ENCODE peak calls at places on chromosomes 2 and 18, in ten cellular contexts. F is CD8-positive, alpha-beta T cell; Q is PC-3; H is PC-9; T is IMR-90; K is foreskin keratinocyte; P is HepG2; D is breast epithelium; M is right cardiac atrium; L is CD4-positive, CD25-positive, alpha-beta regulatory T cell. V is an unnamed sample.

GRCh38 chr2:231604101-231604684 is 11.5 kb downstream of the TEX44 start:
- DNase-seq in F (no peak), Q (no peak), H (no peak), T (no peak), K (peak; percentile 17), P (peak; percentile 36), D (peak; percentile 65), M (peak; percentile 64), L (no peak), V (no peak)

GRCh38 chr2:173720310-173720709 is 244.9 kb downstream of the SP3 start:
- DNase-seq in F (no peak), Q (peak; percentile 13), H (no peak), T (peak; percentile 60), K (peak; percentile 33), P (no peak), D (no peak), M (peak; percentile 21), L (no peak), V (no peak)

GRCh38 chr2:136067465-136067864 is 50.5 kb downstream of the CXCR4 start:
- DNase-seq in F (no peak), Q (no peak), H (no peak), T (no peak), K (peak; percentile 17), P (no peak), D (no peak), M (no peak), L (no peak), V (no peak)

GRCh38 chr2:7594211-7594610 is 677.0 kb downstream of the RNF144A start:
- DNase-seq in F (no peak), Q (no peak), H (no peak), T (no peak), K (no peak), P (no peak), D (no peak), M (no peak), L (no peak), V (no peak)

GRCh38 chr18:6747646-6748045 is 18.1 kb downstream of the ARHGAP28 start:
- DNase-seq in F (no peak), Q (peak; percentile 95), H (no peak), T (peak; percentile 97), K (peak; percentile 58), P (no peak), D (no peak), M (no peak), L (no peak), V (no peak)

GRCh38 chr2:3223080-3223923 is 154.3 kb downstream of the EIPR1 start:
- DNase-seq in F (peak; percentile 22), Q (no peak), H (no peak), T (peak; percentile 86), K (no peak), P (no peak), D (no peak), M (no peak), L (peak; percentile 68), V (no peak)

GRCh38 chr2:26245231-26245732 is 543 bp downstream of the HADHB start:
- DNase-seq in F (peak; percentile 21), Q (peak; percentile 25), H (peak; percentile 28), T (peak; percentile 28), K (peak; percentile 48), P (peak; percentile 44), D (no peak), M (peak; percentile 33), L (peak; percentile 78), V (no peak)

GRCh38 chr18:63285332-63285731 is 34.2 kb downstream of the BCL2 start:
- DNase-seq in F (no peak), Q (no peak), H (no peak), T (no peak), K (no peak), P (no peak), D (no peak), M (no peak), L (no peak), V (no peak)

GRCh38 chr2:150204449-150204848 is 283.0 kb downstream of the RND3 start:
- DNase-seq in F (no peak), Q (peak; percentile 43), H (no peak), T (peak; percentile 98), K (peak; percentile 53), P (no peak), D (no peak), M (no peak), L (no peak), V (no peak)

GRCh38 chr2:19349911-19350677 is 8.3 kb downstream of the OSR1 start:
- DNase-seq in F (no peak), Q (peak; percentile 25), H (no peak), T (no peak), K (peak; percentile 56), P (peak; percentile 27), D (no peak), M (peak; percentile 63), L (peak; percentile 46), V (no peak)

GRCh38 chr2:240232264-240232915 is 91.9 kb upstream of the OTOS start:
- DNase-seq in F (no peak), Q (no peak), H (no peak), T (no peak), K (no peak), P (no peak), D (no peak), M (no peak), L (no peak), V (no peak)

GRCh38 chr2:175063741-175064140 is 58.6 kb upstream of the CHN1 start:
- DNase-seq in F (no peak), Q (no peak), H (no peak), T (peak; percentile 32), K (peak; percentile 60), P (peak; percentile 45), D (no peak), M (no peak), L (no peak), V (no peak)

GRCh38 chr2:101012706-101013181 is 10.7 kb downstream of the RPL31 start:
- DNase-seq in F (peak; percentile 17), Q (peak; percentile 78), H (peak; percentile 19), T (peak; percentile 45), K (peak; percentile 11), P (peak; percentile 50), D (no peak), M (no peak), L (peak; percentile 40), V (no peak)

GRCh38 chr18:33749831-33750230 is 171.8 kb downstream of the ASXL3 start:
- DNase-seq in F (no peak), Q (no peak), H (no peak), T (no peak), K (no peak), P (no peak), D (no peak), M (no peak), L (no peak), V (no peak)

GRCh38 chr2:165114345-165114943 is 89.4 kb downstream of the SCN3A start:
- DNase-seq in F (no peak), Q (peak; percentile 71), H (peak; percentile 0), T (peak; percentile 67), K (peak; percentile 76), P (peak; percentile 11), D (no peak), M (no peak), L (no peak), V (no peak)

GRCh38 chr18:50154420-50154819 is 40.5 kb downstream of the MYO5B start:
- DNase-seq in F (no peak), Q (no peak), H (no peak), T (no peak), K (no peak), P (peak; percentile 48), D (no peak), M (no peak), L (no peak), V (no peak)

GRCh38 chr2:46131-46470 is 204 bp downstream of the FAM110C start:
- DNase-seq in F (no peak), Q (no peak), H (no peak), T (no peak), K (no peak), P (no peak), D (no peak), M (no peak), L (no peak), V (no peak)

GRCh38 chr2:67260348-67261277 is 136.5 kb upstream of the ETAA1 start:
- DNase-seq in F (no peak), Q (peak; percentile 88), H (no peak), T (peak; percentile 100), K (peak; percentile 85), P (no peak), D (no peak), M (peak; percentile 73), L (no peak), V (peak; percentile 80)

GRCh38 chr18:45962461-45962860 is 4.7 kb downstream of the EPG5 start:
- DNase-seq in F (peak; percentile 42), Q (peak; percentile 56), H (no peak), T (peak; percentile 77), K (peak; percentile 77), P (peak; percentile 45), D (no peak), M (no peak), L (peak; percentile 58), V (no peak)

GRCh38 chr18:45325791-45326190 is 289.5 kb upstream of the SLC14A2 start:
- DNase-seq in F (no peak), Q (no peak), H (no peak), T (no peak), K (no peak), P (no peak), D (no peak), M (no peak), L (no peak), V (no peak)

GRCh38 chr2:241241669-241242068 is 53.2 kb downstream of the ANO7 start:
- DNase-seq in F (no peak), Q (no peak), H (no peak), T (no peak), K (no peak), P (no peak), D (no peak), M (no peak), L (no peak), V (no peak)

GRCh38 chr18:78722391-78722790 is 257.2 kb upstream of the SALL3 start:
- DNase-seq in F (no peak), Q (no peak), H (no peak), T (no peak), K (no peak), P (no peak), D (no peak), M (no peak), L (no peak), V (no peak)
- H3K27ac ChIP-seq in F (no peak overlapping the region), Q (no peak overlapping the region), H (no peak overlapping the region), T (no peak overlapping the region), K (no peak overlapping the region), P (no peak overlapping the region), D (no peak overlapping the region), M (no peak overlapping the region), L (no peak overlapping the region), V (no peak overlapping the region)

GRCh38 chr2:218003994-218004419 is 1.2 kb upstream of the TNS1 start:
- DNase-seq in F (no peak), Q (no peak), H (no peak), T (peak; percentile 95), K (no peak), P (no peak), D (no peak), M (peak; percentile 92), L (no peak), V (peak; percentile 88)
- H3K4me1 ChIP-seq in F (no peaks in the 10 kb centered on the region), Q (no peaks in the 10 kb centered on the region), H (no peaks in the 10 kb centered on the region), T (peaks cover 47% of the 10 kb centered on the region), K (peaks cover 9% of the 10 kb centered on the region), P (peaks cover 6% of the 10 kb centered on the region), D (peaks cover 3% of the 10 kb centered on the region), M (peaks cover 10% of the 10 kb centered on the region), L (no peaks in the 10 kb centered on the region), V (peaks cover 80% of the 10 kb centered on the region)

GRCh38 chr2:121663458-121663857 is 14.2 kb upstream of the CLASP1 start:
- DNase-seq in F (no peak), Q (no peak), H (no peak), T (no peak), K (no peak), P (no peak), D (no peak), M (no peak), L (no peak), V (no peak)
- H3K27ac ChIP-seq in F (no peak overlapping the region), Q (no peak overlapping the region), H (no peak overlapping the region), T (no peak overlapping the region), K (no peak overlapping the region), P (no peak overlapping the region), D (no peak overlapping the region), M (no peak overlapping the region), L (no peak overlapping the region), V (no peak overlapping the region)

GRCh38 chr2:70496819-70497218 is 56.8 kb downstream of the TGFA start:
- DNase-seq in F (no peak), Q (peak; percentile 74), H (no peak), T (no peak), K (peak; percentile 49), P (no peak), D (no peak), M (no peak), L (no peak), V (no peak)
- H3K4me1 ChIP-seq in F (no peaks in the 10 kb centered on the region), Q (peaks cover 31% of the 10 kb centered on the region), H (peaks cover 31% of the 10 kb centered on the region), T (no peaks in the 10 kb centered on the region), K (peaks cover 25% of the 10 kb centered on the region), P (peaks cover 10% of the 10 kb centered on the region), D (no peaks in the 10 kb centered on the region), M (no peaks in the 10 kb centered on the region), L (no peaks in the 10 kb centered on the region), V (no peaks in the 10 kb centered on the region)